ENCODE peak calls at places on chromosome X, in seven cellular contexts. J is neural progenitor cell, C is DND-41, T is IMR-90, H is neuronal stem cell, M is hepatocyte, N is GM23248. A is an unnamed sample.

GRCh38 chrX:44570524-44570923 is 27.9 kb upstream of the FUNDC1 start:
- DNase-seq in T (peak; percentile 28), N (peak; percentile 60), J (no peak), C (no peak), M (no peak), H (no peak), A (no peak)

GRCh38 chrX:19514791-19515614 is at the start of gene MAP3K15:
- DNase-seq in T (no peak), C (no peak), H (no peak), J (peak; percentile 72), M (peak; percentile 39), N (peak; percentile 35), A (no peak)

GRCh38 chrX:112736310-112736709 is 56.6 kb upstream of the LHFPL1 start:
- DNase-seq in T (no peak), H (no peak), N (no peak), J (no peak), C (no peak), M (no peak), A (no peak)

GRCh38 chrX:101691823-101692222 is 32.2 kb upstream of the ARMCX2 start:
- DNase-seq in M (no peak), H (no peak), N (no peak), J (no peak), T (no peak), C (no peak), A (no peak)

GRCh38 chrX:78019586-78020483 is 50.4 kb upstream of the PGAM4 start:
- DNase-seq in J (no peak), T (no peak), C (no peak), H (no peak), M (no peak), N (no peak), A (no peak)

GRCh38 chrX:54482839-54483593 is 13.0 kb downstream of the FGD1 start:
- DNase-seq in H (no peak), M (peak; percentile 23), J (peak; percentile 28), T (no peak), C (no peak), N (peak; percentile 55), A (no peak)

GRCh38 chrX:153635388-153635787 is 11.6 kb upstream of the DUSP9 start:
- DNase-seq in J (no peak), N (no peak), T (no peak), H (no peak), C (no peak), M (no peak), A (no peak)

GRCh38 chrX:151789179-151789800 is 54.7 kb downstream of the CNGA2 start:
- DNase-seq in T (peak; percentile 45), M (no peak), N (peak; percentile 88), J (no peak), C (no peak), H (no peak), A (no peak)

GRCh38 chrX:134026732-134027311 is 41.4 kb upstream of the GPC3 start:
- DNase-seq in C (peak; percentile 23), T (peak; percentile 5), H (peak; percentile 49), M (peak; percentile 79), N (peak; percentile 28), J (peak; percentile 77), A (no peak)

GRCh38 chrX:9370888-9371287 is 94.0 kb upstream of the TBL1X start:
- DNase-seq in M (no peak), N (peak; percentile 65), T (peak; percentile 12), C (no peak), H (no peak), J (no peak), A (no peak)

GRCh38 chrX:53930513-53931380 is 113.5 kb downstream of the PHF8 start:
- DNase-seq in M (peak; percentile 10), T (peak; percentile 65), H (no peak), C (no peak), J (no peak), N (peak; percentile 16), A (no peak)

GRCh38 chrX:46573896-46574336 is 351 bp downstream of the CHST7 start:
- DNase-seq in N (peak; percentile 77), C (peak; percentile 71), M (peak; percentile 57), J (peak; percentile 72), T (peak; percentile 48), H (peak; percentile 32), A (peak; percentile 86)

GRCh38 chrX:31932769-31933168 is 860.9 kb upstream of the FTHL17 start:
- DNase-seq in M (no peak), T (no peak), N (no peak), C (no peak), H (no peak), J (no peak), A (no peak)

GRCh38 chrX:150664290-150664689 is 28.9 kb upstream of the MTMR1 start:
- DNase-seq in N (no peak), J (no peak), T (no peak), C (no peak), H (no peak), M (no peak), A (no peak)

DNA sequence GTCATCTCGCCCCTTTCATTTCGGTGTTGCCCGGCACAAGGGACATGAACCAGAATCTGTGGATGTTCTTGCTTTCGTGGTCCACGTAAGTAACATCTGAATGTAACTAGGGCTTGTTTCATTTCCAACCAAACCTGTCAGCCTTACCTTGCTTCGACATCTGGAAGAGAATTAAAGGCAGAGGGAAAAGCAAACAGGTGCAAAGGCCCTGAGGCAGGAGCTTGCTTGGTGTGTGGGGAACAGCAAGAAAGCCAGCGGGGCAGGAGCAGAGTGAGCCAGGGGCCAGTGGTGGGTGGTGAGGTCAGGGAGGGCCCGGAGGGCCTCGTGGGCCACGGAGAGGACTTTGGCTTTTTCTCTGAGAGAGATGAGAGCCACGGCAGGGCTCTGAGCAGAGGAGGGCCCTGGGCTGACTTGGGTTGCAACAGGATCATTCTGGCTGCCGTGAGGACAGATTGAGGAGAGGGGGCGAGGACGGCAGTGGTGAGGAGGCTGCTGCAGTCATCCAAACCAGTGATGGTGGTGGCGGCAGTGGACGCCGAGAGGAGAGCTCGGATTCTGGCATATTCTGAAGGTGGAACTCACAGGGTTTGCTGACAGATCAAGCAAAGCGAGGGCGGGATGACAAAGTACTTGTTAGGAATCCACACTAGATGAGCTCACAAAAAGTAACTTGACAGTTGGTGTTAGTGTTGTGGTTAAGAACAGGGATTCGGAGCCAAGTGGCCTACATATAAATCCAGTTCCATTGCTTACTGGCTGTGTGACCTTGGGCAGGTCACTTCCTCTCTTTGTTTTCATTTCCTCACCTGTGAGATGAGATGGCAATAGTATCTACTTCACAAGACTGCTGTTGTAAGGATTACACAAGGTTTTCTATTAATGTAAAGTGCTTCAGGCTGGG is 6.8 kb upstream of the WDR13 start:
- DNase-seq in H (no peak), C (no peak), J (no peak), N (no peak), T (no peak), M (no peak), A (no peak)
- H3K4me3 ChIP-seq in H (no peak overlapping the region), C (no peak overlapping the region), J (no peak overlapping the region), N (no peak overlapping the region), T (no peak overlapping the region), M (no peak overlapping the region), A (no peak overlapping the region)

DNA sequence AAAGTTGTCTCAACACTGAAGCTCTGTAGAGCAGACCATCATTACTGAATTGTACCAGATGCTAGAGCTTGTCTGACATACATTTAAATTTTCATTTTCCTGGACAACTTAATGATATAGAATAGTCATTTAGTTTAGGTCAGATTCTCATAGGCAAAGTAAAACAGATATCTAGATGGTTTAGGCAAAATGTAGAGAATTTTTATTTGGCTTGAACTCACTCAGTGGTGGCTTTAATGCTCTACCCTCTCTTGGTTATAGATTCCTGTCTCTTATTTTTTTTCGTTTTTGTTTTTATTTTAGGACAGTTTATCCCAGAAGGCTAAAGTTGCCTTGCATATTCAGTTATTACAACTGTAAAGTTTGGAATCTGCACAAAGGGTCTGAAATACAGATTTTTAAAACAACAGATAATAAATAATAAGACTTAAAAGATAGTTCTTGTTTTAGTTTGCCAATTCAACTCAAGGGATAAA is 4.0 kb upstream of the IRS4 start:
- DNase-seq in J (no peak), M (no peak), N (no peak), C (no peak), H (no peak), T (no peak), A (no peak)
- H3K27ac ChIP-seq in J (peak overlapping the region; percentile 91), M (no peak overlapping the region), N (no peak overlapping the region), C (no peak overlapping the region), H (no peak overlapping the region), T (no peak overlapping the region), A (no peak overlapping the region)

DNA sequence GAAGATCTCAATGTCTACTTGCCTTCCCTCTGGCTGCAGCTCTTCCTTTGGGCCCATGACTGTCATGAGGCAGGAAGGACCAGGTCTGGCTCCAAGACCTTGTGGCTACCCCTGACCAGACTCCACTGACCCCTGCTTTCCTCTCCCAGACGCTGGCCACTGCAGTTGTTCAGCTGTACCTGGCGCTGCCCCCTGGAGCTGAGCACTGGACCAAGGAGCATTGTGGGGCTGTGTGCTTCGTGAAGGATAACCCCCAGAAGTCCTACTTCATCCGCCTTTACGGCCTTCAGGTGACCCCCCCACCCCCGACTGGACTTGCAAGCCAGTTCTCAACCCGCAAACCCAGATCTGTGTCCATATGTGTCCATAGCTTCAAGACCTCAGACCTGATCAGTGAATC is 535 bp downstream of the WAS start:
- DNase-seq in N (no peak), J (no peak), C (no peak), M (no peak), H (no peak), T (no peak), A (no peak)
- H2AFZ ChIP-seq in N (no peak overlapping the region), J (no peak overlapping the region), C (peak overlapping the region; percentile 71), M (no peak overlapping the region), H (no peak overlapping the region), T (no peak overlapping the region), A (no peak overlapping the region)

GRCh38 chrX:40174594-40175415 is 77.0 kb upstream of the BCOR start:
- DNase-seq in T (no peak), J (peak; percentile 78), C (peak; percentile 60), H (no peak), N (peak; percentile 72), M (peak; percentile 82), A (peak; percentile 75)
- H3K4me3 ChIP-seq in T (no peak overlapping the region), J (peak overlapping the region; percentile 59), C (peak overlapping the region; percentile 63), H (peak overlapping the region; percentile 83), N (peak overlapping the region; percentile 72), M (peak overlapping the region; percentile 58), A (peak overlapping the region; percentile 74)

DNA sequence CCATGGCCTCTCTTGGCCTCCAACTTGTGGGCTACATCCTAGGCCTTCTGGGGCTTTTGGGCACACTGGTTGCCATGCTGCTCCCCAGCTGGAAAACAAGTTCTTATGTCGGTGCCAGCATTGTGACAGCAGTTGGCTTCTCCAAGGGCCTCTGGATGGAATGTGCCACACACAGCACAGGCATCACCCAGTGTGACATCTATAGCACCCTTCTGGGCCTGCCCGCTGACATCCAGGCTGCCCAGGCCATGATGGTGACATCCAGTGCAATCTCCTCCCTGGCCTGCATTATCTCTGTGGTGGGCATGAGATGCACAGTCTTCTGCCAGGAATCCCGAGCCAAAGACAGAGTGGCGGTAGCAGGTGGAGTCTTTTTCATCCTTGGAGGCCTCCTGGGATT is 8.0 kb downstream of the CLDN2 start:
- DNase-seq in M (no peak), C (no peak), N (no peak), T (no peak), J (no peak), H (no peak), A (no peak)
- H3K27ac ChIP-seq in M (peak overlapping the region; percentile 43), C (no peak overlapping the region), N (no peak overlapping the region), T (no peak overlapping the region), J (no peak overlapping the region), H (no peak overlapping the region), A (no peak overlapping the region)

GRCh38 chrX:96685205-96686099 is 810 bp downstream of the DIAPH2 start:
- DNase-seq in J (peak; percentile 30), T (peak; percentile 55), M (peak; percentile 58), C (peak; percentile 41), H (no peak), N (peak; percentile 72), A (peak; percentile 36)
- H2AFZ ChIP-seq in J (peak overlapping the region; percentile 81), T (peak overlapping the region; percentile 80), M (peak overlapping the region; percentile 86), C (peak overlapping the region; percentile 85), H (peak overlapping the region; percentile 94), N (peak overlapping the region; percentile 91), A (peak overlapping the region; percentile 83)